ENCODE peak calls at places on chromosomes 2 and 18, in four cellular contexts. J is fibroblast of lung, V is heart right ventricle, Y is testis. R is an unnamed sample. For H3K9me3, the result is how much of the 10 kb centered on the place peaks cover.

GRCh38 chr2:102449370-102449974 is 23.6 kb upstream of the SLC9A4 start:
- DNase-seq in J (peak), V (peak), Y (peak), R (no peak)

GRCh38 chr2:160077912-160078585 is 15.6 kb upstream of the PLA2R1 start:
- DNase-seq in J (no peak), V (no peak), Y (no peak), R (no peak)

GRCh38 chr2:112996635-112997034 is 8.6 kb upstream of the IL36A start:
- DNase-seq in J (no peak), V (no peak), Y (no peak), R (no peak)

GRCh38 chr2:98464772-98465310 is 20.2 kb downstream of the INPP4A start:
- DNase-seq in J (no peak), V (no peak), Y (no peak), R (no peak)

GRCh38 chr2:12326449-12327190 is 390.1 kb upstream of the TRIB2 start:
- DNase-seq in J (no peak), V (no peak), Y (no peak), R (no peak)

GRCh38 chr2:28516950-28517349 is 21.1 kb downstream of the PLB1 start:
- DNase-seq in J (no peak), V (no peak), Y (no peak), R (no peak)

GRCh38 chr2:16301961-16302360 is 361.6 kb downstream of the MYCN start:
- DNase-seq in J (no peak), V (no peak), Y (no peak), R (no peak)

GRCh38 chr2:230067990-230068657 is 600 bp downstream of the SLC16A14 start:
- DNase-seq in J (peak), V (peak), Y (peak), R (peak)

GRCh38 chr18:69539404-69539803 is 138.7 kb downstream of the DOK6 start:
- DNase-seq in J (no peak), V (no peak), Y (no peak), R (no peak)

GRCh38 chr2:241897231-241897916 is 27.8 kb downstream of the RTP5 start:
- DNase-seq in J (no peak), V (no peak), Y (peak), R (no peak)

GRCh38 chr2:101496279-101496678 is 21.4 kb upstream of the RFX8 start:
- DNase-seq in J (no peak), V (no peak), Y (no peak), R (no peak)

GRCh38 chr2:147945660-147946059 is 74.9 kb downstream of the ORC4 start:
- DNase-seq in J (peak), V (no peak), Y (no peak), R (no peak)

GRCh38 chr18:58361212-58361611 is 267.7 kb downstream of the ALPK2 start:
- DNase-seq in J (peak), V (no peak), Y (no peak), R (no peak)

GRCh38 chr2:220781622-220782241 is 790.4 kb downstream of the EPHA4 start:
- DNase-seq in J (peak), V (no peak), Y (no peak), R (no peak)

GRCh38 chr2:44430340-44430739 is 68.6 kb downstream of the CAMKMT start:
- DNase-seq in J (no peak), V (no peak), Y (no peak), R (no peak)

GRCh38 chr18:52341617-52342381 is 1.8 kb downstream of the DCC start:
- DNase-seq in J (peak), V (no peak), Y (peak), R (peak)

GRCh38 chr2:165839610-165840009 is 45.6 kb upstream of the GALNT3 start:
- DNase-seq in J (no peak), V (no peak), Y (no peak), R (no peak)

GRCh38 chr2:121479882-121480522 is 50.7 kb upstream of the RNU4ATAC start:
- DNase-seq in J (peak), V (no peak), Y (no peak), R (no peak)

GRCh38 chr2:161745866-161746614 is 121.8 kb downstream of the SLC4A10 start:
- DNase-seq in J (no peak), V (no peak), Y (no peak), R (no peak)

GRCh38 chr18:60145776-60146175 is 226.8 kb downstream of the MC4R start:
- DNase-seq in J (no peak), V (no peak), Y (no peak), R (no peak)

GRCh38 chr2:185644828-185645227 is 93.8 kb upstream of the FSIP2 start:
- DNase-seq in J (peak), V (no peak), Y (no peak), R (no peak)

GRCh38 chr2:32360416-32360815 is 3.6 kb downstream of the BIRC6 start:
- DNase-seq in J (peak), V (no peak), Y (no peak), R (no peak)

GRCh38 chr18:50277935-50278334 is 3.4 kb downstream of the MBD1 start:
- DNase-seq in J (peak), V (no peak), Y (no peak), R (no peak)

GRCh38 chr18:63339920-63340484 is 20.4 kb upstream of the BCL2 start:
- DNase-seq in J (peak), V (no peak), Y (peak), R (no peak)

GRCh38 chr2:113202305-113203216 is 28.8 kb downstream of the PSD4 start:
- DNase-seq in J (no peak), V (no peak), Y (no peak), R (peak)

GRCh38 chr18:75475228-75475627 is 47.7 kb upstream of the SMIM21 start:
- DNase-seq in J (peak), V (no peak), Y (no peak), R (no peak)

GRCh38 chr2:170813611-170814550 is 2.8 kb upstream of the GAD1 start:
- DNase-seq in J (peak), V (peak), Y (peak), R (no peak)

GRCh38 chr2:240714747-240715725 is 23.4 kb downstream of the AQP12A start:
- DNase-seq in J (no peak), V (no peak), Y (no peak), R (no peak)

GRCh38 chr18:35524236-35524635 is 26.5 kb upstream of the INO80C start:
- DNase-seq in J (no peak), V (peak), Y (no peak), R (no peak)

GRCh38 chr2:215812966-215813365 is 200.4 kb downstream of the MREG start:
- DNase-seq in J (peak), V (no peak), Y (no peak), R (no peak)

GRCh38 chr18:3093624-3094354 is 80.8 kb upstream of the LPIN2 start:
- DNase-seq in J (peak), V (no peak), Y (no peak), R (no peak)

GRCh38 chr2:12287220-12287751 is 429.4 kb upstream of the TRIB2 start:
- DNase-seq in J (peak), V (peak), Y (no peak), R (no peak)

GRCh38 chr2:129758461-129759185 is 220.8 kb upstream of the RAB6C start:
- DNase-seq in J (no peak), V (no peak), Y (peak), R (peak)

GRCh38 chr2:7930800-7931635 is 750.8 kb upstream of the ID2 start:
- DNase-seq in J (peak), V (peak), Y (no peak), R (no peak)

GRCh38 chr2:2562867-2563266 is 231.8 kb upstream of the MYT1L start:
- DNase-seq in J (no peak), V (no peak), Y (no peak), R (no peak)

GRCh38 chr18:12904012-12904516 is 20.0 kb upstream of the PTPN2 start:
- DNase-seq in J (peak), V (no peak), Y (no peak), R (peak)

GRCh38 chr2:196230051-196230450 is 58.7 kb upstream of the STK17B start:
- DNase-seq in J (no peak), V (no peak), Y (no peak), R (peak)

GRCh38 chr2:166960702-166961101 is 72.4 kb downstream of the XIRP2 start:
- DNase-seq in J (no peak), V (no peak), Y (no peak), R (no peak)

GRCh38 chr2:70477473-70477872 is 76.2 kb downstream of the TGFA start:
- DNase-seq in J (no peak), V (no peak), Y (no peak), R (no peak)

GRCh38 chr2:70484086-70484485 is 69.5 kb downstream of the TGFA start:
- DNase-seq in J (no peak), V (no peak), Y (no peak), R (no peak)

GRCh38 chr2:70479816-70480215 is 73.8 kb downstream of the TGFA start:
- DNase-seq in J (no peak), V (no peak), Y (no peak), R (no peak)

GRCh38 chr2:70480468-70480867 is 73.2 kb downstream of the TGFA start:
- DNase-seq in J (no peak), V (no peak), Y (no peak), R (no peak)

DNA sequence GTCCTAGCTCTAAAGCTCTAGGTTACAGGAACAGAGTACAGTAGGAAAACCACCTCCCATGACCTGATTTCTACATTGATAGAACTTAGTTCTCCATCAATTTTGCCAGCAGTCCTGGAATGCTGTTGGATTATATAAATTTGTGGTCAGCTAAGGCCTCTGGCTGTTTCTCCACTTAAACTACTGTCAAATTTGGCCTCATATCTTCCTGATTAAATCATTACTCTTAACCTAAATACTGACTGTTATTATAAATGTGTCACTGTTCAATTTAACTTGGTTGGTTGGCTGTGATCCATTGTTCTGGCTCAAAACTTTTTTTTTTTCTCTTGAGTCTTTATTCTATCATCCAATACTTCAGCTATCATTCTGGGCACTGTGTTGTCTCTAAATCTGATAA is 71.2 kb downstream of the TGFA start:
- DNase-seq in J (no peak), V (no peak), Y (no peak), R (no peak)
- TF ChIP-seq CTCF in J (no peak), V (no peak), Y (no peak), R (no peak)

GRCh38 chr18:55401638-55402191 is 186.3 kb downstream of the TCF4 start:
- DNase-seq in J (peak), V (peak), Y (peak), R (no peak)

GRCh38 chr18:55403555-55403954 is 184.4 kb downstream of the TCF4 start:
- DNase-seq in J (peak), V (no peak), Y (no peak), R (no peak)

GRCh38 chr18:55400590-55401274 is 187.3 kb downstream of the TCF4 start:
- DNase-seq in J (peak), V (no peak), Y (no peak), R (no peak)

GRCh38 chr18:55402731-55403405 is 185.1 kb downstream of the TCF4 start:
- DNase-seq in J (peak), V (no peak), Y (no peak), R (no peak)

GRCh38 chr18:55401275-55401620 is 186.7 kb downstream of the TCF4 start:
- DNase-seq in J (peak), V (no peak), Y (no peak), R (no peak)
- H3K4me3 ChIP-seq in J (peak), V (peak), Y (no peak), R (peak)

GRCh38 chr2:228762565-228762964 is 508.5 kb downstream of the PID1 start:
- DNase-seq in J (no peak), V (no peak), Y (no peak), R (no peak)
- H3K9me3 ChIP-seq in J (under half), V (under half), Y (under half), R (under half)

DNA sequence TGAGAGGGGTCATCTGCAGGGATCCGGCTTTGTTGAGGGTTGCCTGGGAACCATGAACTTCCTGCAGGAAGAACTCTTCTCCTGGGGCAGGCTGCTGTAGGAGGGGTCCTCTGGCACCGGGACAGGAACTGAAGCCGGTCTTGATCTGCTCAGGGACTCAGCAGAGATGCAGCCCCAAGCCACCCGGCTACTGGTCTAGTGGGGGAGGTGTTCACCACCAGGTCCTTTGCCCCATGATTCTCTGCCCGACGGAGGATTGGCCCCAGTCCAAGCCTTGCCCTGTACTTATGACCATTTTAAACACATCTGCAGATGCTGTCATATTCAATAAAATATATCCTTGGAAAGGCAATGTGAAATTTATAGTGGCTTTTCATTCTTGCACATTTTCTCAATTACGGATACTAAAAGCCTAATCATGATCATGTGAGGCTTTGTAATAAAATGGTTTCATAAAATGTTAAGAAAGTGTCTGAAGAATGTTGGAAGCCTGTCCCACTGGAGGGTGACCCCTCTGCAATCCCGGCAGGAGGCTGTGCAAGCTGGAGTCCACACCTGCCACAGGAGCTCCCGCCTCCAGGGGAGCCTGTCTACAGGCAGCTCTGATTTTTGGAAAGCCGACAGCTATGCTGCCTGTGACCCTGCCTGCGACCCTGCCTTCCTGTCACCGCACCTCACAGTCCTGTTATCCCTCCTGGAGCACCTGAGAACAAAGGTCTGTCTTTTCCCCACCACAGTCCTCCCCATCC is 98.8 kb upstream of the TAF1B start:
- DNase-seq in J (no peak), V (no peak), Y (no peak), R (no peak)
- TF ChIP-seq CTCF in J (no peak), V (no peak), Y (no peak), R (no peak)

GRCh38 chr2:21392660-21393059 is 268.9 kb downstream of the TDRD15 start:
- DNase-seq in J (no peak), V (no peak), Y (no peak), R (no peak)
- H3K4me3 ChIP-seq in J (no peak), V (no peak), Y (no peak), R (no peak)

R was measured in left lung.